ENCODE peak calls at places on chromosome 11, in five cellular contexts. B is myocyte; Y is amygdala; N is activated naive CD8-positive, alpha-beta T cell treated with anti-CD3 and anti-CD28 coated beads, Interleukin-2, amount 50 U/mL, for 24 hours; W is CD4-positive, alpha-beta T cell. K is an unnamed sample.

GRCh38 chr11:35096737-35097136 is 42.2 kb upstream of the CD44 start:
- DNase-seq in Y (no peak), W (no peak), B (no peak), N (no peak), K (no peak)

GRCh38 chr11:14499178-14499559 is 442 bp downstream of the COPB1 start:
- DNase-seq in Y (no peak), N (peak), B (peak), W (peak), K (peak)

GRCh38 chr11:57800444-57801184 is 39.0 kb downstream of the CTNND1 start:
- DNase-seq in N (no peak), Y (no peak), W (no peak), B (peak), K (peak)

GRCh38 chr11:106624377-106624776 is 393.9 kb downstream of the GUCY1A2 start:
- DNase-seq in B (peak), N (no peak), W (no peak), Y (no peak), K (no peak)

GRCh38 chr11:3947084-3947483 is 91.6 kb downstream of the STIM1 start:
- DNase-seq in N (no peak), Y (no peak), B (peak), W (peak), K (no peak)

GRCh38 chr11:8776209-8776608 is 93.6 kb downstream of the RPL27A start:
- DNase-seq in B (no peak), Y (no peak), N (no peak), W (no peak), K (no peak)

GRCh38 chr11:28701760-28702449 is 593.7 kb downstream of the METTL15 start:
- DNase-seq in Y (no peak), B (peak), N (no peak), W (no peak), K (no peak)

GRCh38 chr11:122154227-122154626 is 38.2 kb upstream of the BLID start:
- DNase-seq in B (no peak), N (no peak), Y (no peak), W (no peak), K (no peak)

K was measured in HL-60.